ENCODE peak calls at places on chromosomes 11 and 22, in seven cellular contexts. A is CD4-positive, alpha-beta T cell; L is CD8-positive, alpha-beta T cell; P is fibroblast of pulmonary artery; B is fibroblast of lung; V is cardiac fibroblast; O is ovary. J is an unnamed sample.

GRCh38 chr11:441043-441417 is 781 bp downstream of the ANO9 start:
- DNase-seq in A (no peak), L (no peak), P (no peak), B (no peak), V (no peak), O (no peak), J (no peak)

GRCh38 chr22:46657655-46657953 is 37.4 kb downstream of the GRAMD4 start:
- DNase-seq in A (no peak), L (no peak), P (no peak), B (no peak), V (no peak), O (no peak), J (no peak)

GRCh38 chr11:12629601-12630313 is 44.5 kb upstream of the TEAD1 start:
- DNase-seq in A (no peak), L (no peak), P (peak), B (peak), V (peak), O (no peak), J (peak)

GRCh38 chr11:45485070-45485716 is 180.2 kb downstream of the CHST1 start:
- DNase-seq in A (no peak), L (no peak), P (no peak), B (no peak), V (peak), O (no peak), J (no peak)

GRCh38 chr11:130829801-130830562 is 86.3 kb downstream of the SNX19 start:
- DNase-seq in A (no peak), L (no peak), P (peak), B (peak), V (peak), O (peak), J (no peak)

GRCh38 chr11:44595964-44596381 is 30.5 kb downstream of the CD82 start:
- DNase-seq in A (no peak), L (no peak), P (no peak), B (peak), V (peak), O (peak), J (no peak)

GRCh38 chr11:8833568-8834275 is 77.3 kb upstream of the AKIP1 start:
- DNase-seq in A (no peak), L (no peak), P (no peak), B (no peak), V (no peak), O (no peak), J (peak)

GRCh38 chr22:46073683-46074504 is 76.4 kb upstream of the PPARA start:
- DNase-seq in A (no peak), L (no peak), P (peak), B (no peak), V (peak), O (no peak), J (peak)

GRCh38 chr11:20388096-20389055 is 860 bp downstream of the PRMT3 start:
- DNase-seq in A (no peak), L (no peak), P (peak), B (no peak), V (peak), O (no peak), J (no peak)

DNA sequence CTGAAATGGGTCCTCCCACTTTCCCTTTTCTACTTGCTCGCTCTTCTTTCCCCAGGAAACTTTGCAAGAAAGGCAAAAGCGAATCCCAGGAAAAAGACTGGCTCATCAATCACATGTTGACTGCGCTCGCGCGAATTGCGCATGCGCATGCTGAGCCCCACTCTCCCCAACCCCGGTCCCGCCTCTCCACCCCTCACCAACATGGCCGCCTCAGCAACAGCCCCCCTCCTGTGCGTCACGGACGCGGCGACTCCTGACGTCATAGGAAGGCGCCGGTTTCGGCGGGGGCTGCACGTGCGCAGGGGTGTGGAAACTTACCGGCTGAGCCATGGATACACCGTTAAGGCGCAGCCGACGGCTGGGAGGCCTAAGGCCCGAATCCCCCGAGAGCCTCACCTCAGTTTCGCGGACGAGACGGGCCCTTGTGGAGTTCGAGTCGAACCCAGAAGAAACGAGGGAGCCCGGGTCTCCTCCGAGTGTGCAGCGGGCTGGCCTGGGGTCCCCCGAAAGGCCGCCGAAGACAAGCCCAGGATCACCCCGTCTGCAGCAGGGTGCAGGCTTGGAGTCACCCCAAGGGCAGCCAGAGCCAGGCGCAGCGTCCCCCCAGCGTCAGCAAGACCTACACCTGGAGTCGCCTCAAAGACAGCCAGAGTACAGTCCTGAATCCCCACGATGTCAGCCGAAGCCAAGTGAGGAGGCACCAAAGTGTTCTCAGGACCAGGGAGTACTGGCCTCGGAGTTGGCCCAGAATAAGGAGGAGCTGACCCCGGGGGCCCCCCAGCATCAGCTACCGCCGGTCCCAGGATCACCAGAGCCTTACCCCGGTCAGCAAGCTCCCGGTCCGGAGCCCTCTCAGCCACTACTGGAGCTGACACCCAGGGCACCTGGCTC is at the start of gene CCDC86:
- DNase-seq in A (peak), L (peak), P (peak), B (peak), V (peak), O (peak), J (peak)
- TF ChIP-seq CTCF in A (no peak), L (no peak), P (no peak), B (no peak), V (no peak), O (peak), J (no peak)

DNA sequence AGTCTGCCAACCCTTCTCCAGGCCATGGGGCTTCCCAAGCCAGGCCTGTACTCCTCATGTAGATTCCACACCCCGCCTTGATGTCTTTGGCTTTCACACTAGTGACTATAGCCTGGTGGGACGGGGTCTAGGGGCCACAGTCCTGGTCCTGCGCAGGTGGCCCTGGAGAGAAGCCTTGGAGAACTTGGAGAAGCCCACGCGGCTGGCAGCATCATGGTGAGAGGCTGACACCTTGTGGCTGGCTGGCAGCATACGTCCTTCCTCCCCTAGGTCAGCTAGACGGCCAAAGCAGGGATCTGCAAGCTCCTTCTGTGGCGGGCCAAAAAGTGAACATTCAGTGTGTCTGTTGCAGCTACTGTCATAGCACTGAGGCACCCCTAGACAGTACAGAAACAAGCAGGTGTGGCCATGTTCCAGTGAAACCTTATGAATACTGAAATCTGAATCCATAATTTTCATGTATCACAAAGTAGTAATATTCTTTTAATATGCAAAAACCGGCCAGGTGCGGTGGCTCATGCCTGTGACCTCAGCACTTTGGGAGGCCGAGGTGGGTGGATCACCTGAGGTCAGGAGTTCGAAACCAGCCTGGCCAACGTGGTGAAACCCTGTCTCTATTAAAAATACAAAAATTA is 42.0 kb downstream of the FAM83F start:
- DNase-seq in A (peak), L (no peak), P (peak), B (peak), V (peak), O (peak), J (peak)
- TF ChIP-seq CTCF in A (peak), L (peak), P (peak), B (peak), V (peak), O (peak), J (peak)

DNA sequence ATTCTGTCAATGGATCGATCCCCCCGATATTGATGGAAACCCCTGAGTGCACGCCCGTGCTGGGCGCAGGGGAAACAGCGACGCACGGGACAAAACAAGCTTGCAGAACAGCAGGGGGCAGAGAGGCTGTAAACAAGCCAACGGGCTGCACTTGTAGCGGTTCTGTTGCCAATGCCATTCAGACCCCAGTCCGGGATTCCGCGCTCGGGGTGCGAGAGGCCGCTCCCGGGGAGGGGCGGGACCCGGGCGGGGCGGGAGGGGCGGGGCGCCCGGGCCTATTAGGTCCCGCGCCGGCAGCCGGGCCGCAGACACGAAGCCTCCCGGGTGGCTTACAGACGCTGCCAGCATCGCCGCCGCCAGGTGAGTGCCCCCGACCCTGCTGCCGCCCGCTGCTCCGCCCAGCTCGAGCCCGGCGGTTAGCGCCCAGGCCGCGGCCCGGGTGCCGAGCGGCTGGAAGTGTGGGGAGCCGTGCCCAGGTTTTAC is at the start of gene BIK:
- DNase-seq in A (peak), L (no peak), P (peak), B (peak), V (peak), O (no peak), J (no peak)
- TF ChIP-seq CTCF in A (peak), L (peak), P (peak), B (peak), V (peak), O (no peak), J (peak)

GRCh38 chr22:49825436-49825835 is 2.2 kb downstream of the BRD1 start:
- DNase-seq in A (no peak), L (no peak), P (peak), B (peak), V (peak), O (no peak), J (peak)
- TF ChIP-seq CTCF in A (no peak), L (no peak), P (no peak), B (no peak), V (no peak), O (no peak), J (no peak)

DNA sequence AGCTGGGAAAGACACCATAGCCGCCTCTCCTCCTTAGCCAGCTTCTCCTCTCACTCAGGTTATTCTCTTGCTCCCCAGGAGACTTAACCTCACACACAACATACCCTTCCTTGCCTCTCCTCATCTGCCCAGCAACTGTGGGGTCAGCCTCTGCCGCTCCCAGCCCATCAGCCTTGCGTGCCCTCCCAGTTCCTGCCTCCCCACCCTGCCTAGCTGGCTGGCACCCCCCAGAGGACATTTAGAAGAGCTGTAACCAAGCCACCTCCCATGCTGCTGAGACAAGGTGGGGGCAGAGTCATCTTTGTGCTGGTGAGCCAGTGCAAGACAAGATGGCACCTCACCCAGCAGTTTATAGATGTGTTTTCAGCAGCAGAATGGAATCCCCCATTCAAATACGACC is 38.2 kb downstream of the TOM1 start:
- DNase-seq in A (no peak), L (no peak), P (no peak), B (no peak), V (no peak), O (no peak), J (no peak)
- TF ChIP-seq CTCF in A (no peak), L (no peak), P (no peak), B (no peak), V (no peak), O (no peak), J (peak)